ENCODE peak calls at places on chromosomes 2 and 18, in ten cellular contexts. Y, D, Q, O, N, Z, A, R, K and P are unnamed samples.

GRCh38 chr2:207830778-207831549 is 61.3 kb upstream of the FZD5 start:
- DNase-seq in Y (no peak), D (no peak), Q (no peak), O (no peak), N (no peak), Z (no peak), A (peak), R (no peak), K (no peak), P (peak)

GRCh38 chr2:144376926-144377325 is 143.0 kb downstream of the ZEB2 start:
- DNase-seq in Y (no peak), D (no peak), Q (no peak), O (no peak), N (no peak), Z (no peak), A (no peak), R (no peak), K (no peak), P (no peak)

GRCh38 chr2:176174382-176174834 is 14.1 kb upstream of the HOXD1 start:
- DNase-seq in Y (peak), D (no peak), Q (no peak), O (no peak), N (no peak), Z (no peak), A (no peak), R (no peak), K (no peak), P (no peak)

GRCh38 chr2:138491495-138491862 is 10.1 kb upstream of the SPOPL start:
- DNase-seq in Y (no peak), D (no peak), Q (no peak), O (no peak), N (no peak), Z (no peak), A (no peak), R (no peak), K (no peak), P (no peak)

GRCh38 chr2:235142588-235142987 is 190.8 kb downstream of the SH3BP4 start:
- DNase-seq in Y (no peak), D (no peak), Q (no peak), O (no peak), N (no peak), Z (no peak), A (peak), R (no peak), K (no peak), P (no peak)

GRCh38 chr2:20476950-20477349 is 30.1 kb downstream of the RHOB start:
- DNase-seq in Y (no peak), D (peak), Q (no peak), O (no peak), N (no peak), Z (no peak), A (no peak), R (no peak), K (no peak), P (no peak)

GRCh38 chr2:175871331-175871730 is 130.7 kb downstream of the LNPK start:
- DNase-seq in Y (no peak), D (no peak), Q (no peak), O (peak), N (no peak), Z (no peak), A (no peak), R (no peak), K (no peak), P (no peak)

GRCh38 chr2:116669782-116670181 is 1144.7 kb upstream of the DDX18 start:
- DNase-seq in Y (no peak), D (no peak), Q (no peak), O (no peak), N (no peak), Z (no peak), A (no peak), R (no peak), K (no peak), P (no peak)

GRCh38 chr2:96768083-96768561 is 7.4 kb downstream of the CNNM4 start:
- DNase-seq in Y (no peak), D (no peak), Q (no peak), O (no peak), N (no peak), Z (no peak), A (peak), R (no peak), K (no peak), P (no peak)

GRCh38 chr18:29651121-29651675 is 1391.3 kb downstream of the DSC3 start:
- DNase-seq in Y (no peak), D (no peak), Q (no peak), O (peak), N (no peak), Z (no peak), A (no peak), R (no peak), K (no peak), P (no peak)

GRCh38 chr2:70173520-70173919 is 17.3 kb downstream of the C2orf42 start:
- DNase-seq in Y (no peak), D (no peak), Q (no peak), O (no peak), N (no peak), Z (no peak), A (no peak), R (no peak), K (no peak), P (no peak)

GRCh38 chr18:72726201-72726600 is 141.6 kb downstream of the NETO1 start:
- DNase-seq in Y (no peak), D (no peak), Q (no peak), O (no peak), N (no peak), Z (no peak), A (no peak), R (no peak), K (no peak), P (no peak)

GRCh38 chr2:111918383-111918806 is 20.0 kb downstream of the MERTK start:
- DNase-seq in Y (no peak), D (no peak), Q (no peak), O (peak), N (no peak), Z (no peak), A (peak), R (no peak), K (no peak), P (peak)

GRCh38 chr2:205892141-205893064 is 193.6 kb downstream of the INO80D start:
- DNase-seq in Y (no peak), D (no peak), Q (no peak), O (no peak), N (no peak), Z (no peak), A (peak), R (no peak), K (no peak), P (no peak)

GRCh38 chr2:10901565-10901964 is 10.2 kb upstream of the KCNF1 start:
- DNase-seq in Y (peak), D (no peak), Q (no peak), O (no peak), N (no peak), Z (no peak), A (no peak), R (no peak), K (no peak), P (no peak)

GRCh38 chr2:28247747-28248146 is 144.9 kb upstream of the FOSL2 start:
- DNase-seq in Y (no peak), D (no peak), Q (no peak), O (no peak), N (no peak), Z (no peak), A (no peak), R (no peak), K (no peak), P (no peak)

GRCh38 chr2:204024503-204024902 is 87.9 kb downstream of the ICOS start:
- DNase-seq in Y (no peak), D (no peak), Q (no peak), O (no peak), N (no peak), Z (no peak), A (peak), R (no peak), K (peak), P (peak)